ENCODE peak calls at places on chromosomes 5 and 9, in ten cellular contexts. One of them, this sample, is unnamed.

GRCh38 chr9:111559000-111559610 is 34.1 kb downstream of the ZNF483 start:
- DNase-seq in PC-9: peak; percentile 35
- DNase-seq in left ventricle myocardium inferior: no peak
- DNase-seq in SK-N-SH: no peak
- DNase-seq in CD8-positive, alpha-beta T cell: no peak
- DNase-seq in RWPE2: no peak
- DNase-seq in lower leg skin: no peak
- DNase-seq in foreskin fibroblast: peak; percentile 68
- DNase-seq in colonic mucosa: no peak
- DNase-seq in cardiac fibroblast: peak; percentile 69
- DNase-seq in this sample: no peak

GRCh38 chr9:130713286-130713975 is 19.9 kb downstream of the EXOSC2 start:
- DNase-seq in PC-9: no peak
- DNase-seq in left ventricle myocardium inferior: no peak
- DNase-seq in SK-N-SH: no peak
- DNase-seq in CD8-positive, alpha-beta T cell: no peak
- DNase-seq in RWPE2: no peak
- DNase-seq in lower leg skin: no peak
- DNase-seq in foreskin fibroblast: peak; percentile 28
- DNase-seq in colonic mucosa: peak; percentile 54
- DNase-seq in cardiac fibroblast: peak; percentile 39
- DNase-seq in this sample: peak; percentile 48

GRCh38 chr5:148586796-148587195 is 67.5 kb downstream of the HTR4 start:
- DNase-seq in PC-9: no peak
- DNase-seq in left ventricle myocardium inferior: no peak
- DNase-seq in SK-N-SH: no peak
- DNase-seq in CD8-positive, alpha-beta T cell: no peak
- DNase-seq in RWPE2: no peak
- DNase-seq in lower leg skin: no peak
- DNase-seq in foreskin fibroblast: no peak
- DNase-seq in colonic mucosa: no peak
- DNase-seq in cardiac fibroblast: no peak
- DNase-seq in this sample: no peak

GRCh38 chr9:101628173-101628572 is 33.4 kb upstream of the PPP3R2 start:
- DNase-seq in PC-9: no peak
- DNase-seq in left ventricle myocardium inferior: no peak
- DNase-seq in SK-N-SH: no peak
- DNase-seq in CD8-positive, alpha-beta T cell: no peak
- DNase-seq in RWPE2: no peak
- DNase-seq in lower leg skin: no peak
- DNase-seq in foreskin fibroblast: no peak
- DNase-seq in colonic mucosa: no peak
- DNase-seq in cardiac fibroblast: peak; percentile 30
- DNase-seq in this sample: peak; percentile 2

GRCh38 chr9:137452761-137453642 is 6.1 kb downstream of the NSMF start:
- DNase-seq in PC-9: no peak
- DNase-seq in left ventricle myocardium inferior: peak; percentile 23
- DNase-seq in SK-N-SH: no peak
- DNase-seq in CD8-positive, alpha-beta T cell: no peak
- DNase-seq in RWPE2: peak; percentile 71
- DNase-seq in lower leg skin: peak; percentile 89
- DNase-seq in foreskin fibroblast: no peak
- DNase-seq in colonic mucosa: peak; percentile 37
- DNase-seq in cardiac fibroblast: no peak
- DNase-seq in this sample: no peak

GRCh38 chr5:98296426-98296825 is 477.0 kb upstream of the RGMB start:
- DNase-seq in PC-9: no peak
- DNase-seq in left ventricle myocardium inferior: no peak
- DNase-seq in SK-N-SH: no peak
- DNase-seq in CD8-positive, alpha-beta T cell: no peak
- DNase-seq in RWPE2: no peak
- DNase-seq in lower leg skin: no peak
- DNase-seq in foreskin fibroblast: peak; percentile 44
- DNase-seq in colonic mucosa: no peak
- DNase-seq in cardiac fibroblast: peak; percentile 59
- DNase-seq in this sample: peak; percentile 63

GRCh38 chr9:2047916-2048315 is 32.8 kb downstream of the SMARCA2 start:
- DNase-seq in PC-9: no peak
- DNase-seq in left ventricle myocardium inferior: no peak
- DNase-seq in SK-N-SH: no peak
- DNase-seq in CD8-positive, alpha-beta T cell: no peak
- DNase-seq in RWPE2: no peak
- DNase-seq in lower leg skin: no peak
- DNase-seq in foreskin fibroblast: no peak
- DNase-seq in colonic mucosa: no peak
- DNase-seq in cardiac fibroblast: no peak
- DNase-seq in this sample: no peak

GRCh38 chr9:130867556-130867955 is 29.1 kb downstream of the QRFP start:
- DNase-seq in PC-9: no peak
- DNase-seq in left ventricle myocardium inferior: no peak
- DNase-seq in SK-N-SH: no peak
- DNase-seq in CD8-positive, alpha-beta T cell: no peak
- DNase-seq in RWPE2: no peak
- DNase-seq in lower leg skin: no peak
- DNase-seq in foreskin fibroblast: no peak
- DNase-seq in colonic mucosa: no peak
- DNase-seq in cardiac fibroblast: no peak
- DNase-seq in this sample: no peak

GRCh38 chr9:93667627-93668026 is 91.2 kb downstream of the PHF2 start:
- DNase-seq in PC-9: no peak
- DNase-seq in left ventricle myocardium inferior: peak; percentile 5
- DNase-seq in SK-N-SH: no peak
- DNase-seq in CD8-positive, alpha-beta T cell: no peak
- DNase-seq in RWPE2: no peak
- DNase-seq in lower leg skin: peak; percentile 53
- DNase-seq in foreskin fibroblast: no peak
- DNase-seq in colonic mucosa: no peak
- DNase-seq in cardiac fibroblast: no peak
- DNase-seq in this sample: no peak

GRCh38 chr5:15009420-15009819 is 137.8 kb upstream of the ANKH start:
- DNase-seq in PC-9: peak; percentile 74
- DNase-seq in left ventricle myocardium inferior: no peak
- DNase-seq in SK-N-SH: peak; percentile 25
- DNase-seq in CD8-positive, alpha-beta T cell: no peak
- DNase-seq in RWPE2: no peak
- DNase-seq in lower leg skin: no peak
- DNase-seq in foreskin fibroblast: peak; percentile 60
- DNase-seq in colonic mucosa: peak; percentile 75
- DNase-seq in cardiac fibroblast: peak; percentile 82
- DNase-seq in this sample: peak; percentile 76

GRCh38 chr5:19555876-19556275 is 432.1 kb downstream of the CDH18 start:
- DNase-seq in PC-9: no peak
- DNase-seq in left ventricle myocardium inferior: no peak
- DNase-seq in SK-N-SH: no peak
- DNase-seq in CD8-positive, alpha-beta T cell: no peak
- DNase-seq in RWPE2: no peak
- DNase-seq in lower leg skin: no peak
- DNase-seq in foreskin fibroblast: no peak
- DNase-seq in colonic mucosa: no peak
- DNase-seq in cardiac fibroblast: peak; percentile 8
- DNase-seq in this sample: no peak

GRCh38 chr5:19555436-19555835 is 432.6 kb downstream of the CDH18 start:
- DNase-seq in PC-9: no peak
- DNase-seq in left ventricle myocardium inferior: no peak
- DNase-seq in SK-N-SH: no peak
- DNase-seq in CD8-positive, alpha-beta T cell: no peak
- DNase-seq in RWPE2: no peak
- DNase-seq in lower leg skin: no peak
- DNase-seq in foreskin fibroblast: no peak
- DNase-seq in colonic mucosa: no peak
- DNase-seq in cardiac fibroblast: no peak
- DNase-seq in this sample: no peak

DNA sequence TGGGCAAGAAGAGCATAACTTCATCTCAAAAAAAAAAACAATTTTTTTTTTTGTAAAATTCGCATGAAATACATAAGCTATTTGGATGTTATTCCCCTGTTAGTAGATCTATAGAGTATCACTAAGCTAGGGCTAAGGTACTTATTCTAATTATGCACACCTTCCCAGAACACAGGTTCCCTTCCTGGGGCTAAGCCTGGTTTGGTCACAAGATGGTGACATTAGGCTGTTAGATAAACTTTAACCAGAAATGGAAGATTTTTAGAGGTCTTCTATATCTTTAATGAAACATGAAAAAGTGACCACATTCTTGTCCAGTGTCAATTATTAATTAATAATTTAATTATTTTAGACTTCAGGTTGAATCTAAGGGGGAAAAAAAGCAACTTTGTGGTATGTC is 433.5 kb downstream of the CDH18 start:
- DNase-seq in PC-9: no peak
- DNase-seq in left ventricle myocardium inferior: no peak
- DNase-seq in SK-N-SH: no peak
- DNase-seq in CD8-positive, alpha-beta T cell: no peak
- DNase-seq in RWPE2: no peak
- DNase-seq in lower leg skin: no peak
- DNase-seq in foreskin fibroblast: no peak
- DNase-seq in colonic mucosa: no peak
- DNase-seq in cardiac fibroblast: no peak
- DNase-seq in this sample: no peak
- TF ChIP-seq CTCF in PC-9: no peak
- TF ChIP-seq CTCF in left ventricle myocardium inferior: no peak
- TF ChIP-seq CTCF in SK-N-SH: no peak
- TF ChIP-seq CTCF in CD8-positive, alpha-beta T cell: no peak
- TF ChIP-seq CTCF in RWPE2: no peak
- TF ChIP-seq CTCF in lower leg skin: no peak
- TF ChIP-seq CTCF in foreskin fibroblast: no peak
- TF ChIP-seq CTCF in colonic mucosa: no peak
- TF ChIP-seq CTCF in cardiac fibroblast: no peak
- TF ChIP-seq CTCF in this sample: no peak

GRCh38 chr9:23766613-23767012 is 59.4 kb downstream of the ELAVL2 start:
- DNase-seq in PC-9: no peak
- DNase-seq in left ventricle myocardium inferior: no peak
- DNase-seq in SK-N-SH: no peak
- DNase-seq in CD8-positive, alpha-beta T cell: no peak
- DNase-seq in RWPE2: no peak
- DNase-seq in lower leg skin: no peak
- DNase-seq in foreskin fibroblast: no peak
- DNase-seq in colonic mucosa: no peak
- DNase-seq in cardiac fibroblast: no peak
- DNase-seq in this sample: no peak

GRCh38 chr9:23772384-23772783 is 53.7 kb downstream of the ELAVL2 start:
- DNase-seq in PC-9: no peak
- DNase-seq in left ventricle myocardium inferior: no peak
- DNase-seq in SK-N-SH: no peak
- DNase-seq in CD8-positive, alpha-beta T cell: no peak
- DNase-seq in RWPE2: no peak
- DNase-seq in lower leg skin: no peak
- DNase-seq in foreskin fibroblast: no peak
- DNase-seq in colonic mucosa: no peak
- DNase-seq in cardiac fibroblast: no peak
- DNase-seq in this sample: no peak

GRCh38 chr9:23771746-23772145 is 54.3 kb downstream of the ELAVL2 start:
- DNase-seq in PC-9: no peak
- DNase-seq in left ventricle myocardium inferior: no peak
- DNase-seq in SK-N-SH: no peak
- DNase-seq in CD8-positive, alpha-beta T cell: no peak
- DNase-seq in RWPE2: no peak
- DNase-seq in lower leg skin: no peak
- DNase-seq in foreskin fibroblast: no peak
- DNase-seq in colonic mucosa: no peak
- DNase-seq in cardiac fibroblast: no peak
- DNase-seq in this sample: no peak

GRCh38 chr9:23769307-23769935 is 56.6 kb downstream of the ELAVL2 start:
- DNase-seq in PC-9: peak; percentile 68
- DNase-seq in left ventricle myocardium inferior: no peak
- DNase-seq in SK-N-SH: no peak
- DNase-seq in CD8-positive, alpha-beta T cell: no peak
- DNase-seq in RWPE2: peak; percentile 87
- DNase-seq in lower leg skin: no peak
- DNase-seq in foreskin fibroblast: no peak
- DNase-seq in colonic mucosa: no peak
- DNase-seq in cardiac fibroblast: peak; percentile 1
- DNase-seq in this sample: no peak

GRCh38 chr9:23768861-23769260 is 57.2 kb downstream of the ELAVL2 start:
- DNase-seq in PC-9: no peak
- DNase-seq in left ventricle myocardium inferior: no peak
- DNase-seq in SK-N-SH: no peak
- DNase-seq in CD8-positive, alpha-beta T cell: no peak
- DNase-seq in RWPE2: no peak
- DNase-seq in lower leg skin: no peak
- DNase-seq in foreskin fibroblast: no peak
- DNase-seq in colonic mucosa: no peak
- DNase-seq in cardiac fibroblast: no peak
- DNase-seq in this sample: no peak
- H3K4me3 ChIP-seq in PC-9: no peak overlapping the region
- H3K4me3 ChIP-seq in left ventricle myocardium inferior: no peak overlapping the region
- H3K4me3 ChIP-seq in SK-N-SH: no peak overlapping the region
- H3K4me3 ChIP-seq in CD8-positive, alpha-beta T cell: no peak overlapping the region
- H3K4me3 ChIP-seq in RWPE2: no peak overlapping the region
- H3K4me3 ChIP-seq in lower leg skin: no peak overlapping the region
- H3K4me3 ChIP-seq in foreskin fibroblast: no peak overlapping the region
- H3K4me3 ChIP-seq in colonic mucosa: no peak overlapping the region
- H3K4me3 ChIP-seq in cardiac fibroblast: no peak overlapping the region
- H3K4me3 ChIP-seq in this sample: no peak overlapping the region

DNA sequence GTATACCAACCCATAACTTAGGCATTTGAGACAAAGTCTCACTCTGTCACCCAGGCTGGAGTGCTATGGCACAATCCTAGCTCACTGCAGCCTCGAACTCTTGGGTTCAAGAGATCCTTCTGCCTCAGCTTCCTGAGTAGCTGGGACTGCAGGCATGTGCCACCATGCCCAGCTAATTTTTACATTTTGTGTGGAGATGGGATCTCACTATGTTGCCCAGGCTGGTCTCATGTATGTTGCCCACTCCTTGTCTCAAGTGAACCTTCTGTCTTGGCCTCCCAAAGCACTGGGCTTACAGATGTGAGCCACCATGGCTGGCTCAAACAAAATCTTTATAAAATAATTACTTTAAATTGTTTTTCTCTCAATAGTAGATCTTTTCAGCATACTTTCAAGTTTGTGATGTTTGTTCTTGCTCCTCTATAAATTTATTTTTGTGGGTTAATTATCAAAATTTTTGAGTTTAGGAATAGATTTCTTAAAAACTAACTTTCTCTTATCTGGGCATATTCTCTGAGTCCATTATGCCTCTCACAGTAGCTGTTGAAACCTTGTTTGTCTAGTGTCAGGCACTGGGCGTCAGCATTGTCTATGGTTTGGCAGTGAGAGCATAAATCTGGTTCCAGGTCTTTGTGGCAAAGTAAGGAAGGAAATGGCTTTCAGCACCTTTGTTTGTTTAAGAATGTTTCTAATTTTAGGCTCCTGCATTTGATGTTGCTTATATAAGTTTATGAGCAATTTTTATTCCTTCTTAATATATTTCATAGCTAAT is 38.7 kb downstream of the NLN start:
- DNase-seq in PC-9: peak; percentile 41
- DNase-seq in left ventricle myocardium inferior: no peak
- DNase-seq in SK-N-SH: no peak
- DNase-seq in CD8-positive, alpha-beta T cell: peak; percentile 39
- DNase-seq in RWPE2: no peak
- DNase-seq in lower leg skin: no peak
- DNase-seq in foreskin fibroblast: peak; percentile 37
- DNase-seq in colonic mucosa: peak; percentile 26
- DNase-seq in cardiac fibroblast: peak; percentile 82
- DNase-seq in this sample: peak; percentile 17
- TF ChIP-seq CTCF in PC-9: no peak
- TF ChIP-seq CTCF in left ventricle myocardium inferior: peak; percentile 52
- TF ChIP-seq CTCF in SK-N-SH: peak; percentile 23
- TF ChIP-seq CTCF in CD8-positive, alpha-beta T cell: peak; percentile 74
- TF ChIP-seq CTCF in RWPE2: peak; percentile 48
- TF ChIP-seq CTCF in lower leg skin: no peak
- TF ChIP-seq CTCF in foreskin fibroblast: peak; percentile 24
- TF ChIP-seq CTCF in colonic mucosa: no peak
- TF ChIP-seq CTCF in cardiac fibroblast: peak; percentile 28
- TF ChIP-seq CTCF in this sample: no peak

GRCh38 chr5:145872914-145873313 is at the start of gene GRXCR2:
- DNase-seq in PC-9: no peak
- DNase-seq in left ventricle myocardium inferior: no peak
- DNase-seq in SK-N-SH: no peak
- DNase-seq in CD8-positive, alpha-beta T cell: no peak
- DNase-seq in RWPE2: no peak
- DNase-seq in lower leg skin: no peak
- DNase-seq in foreskin fibroblast: no peak
- DNase-seq in colonic mucosa: no peak
- DNase-seq in cardiac fibroblast: no peak
- DNase-seq in this sample: no peak
- H3K4me3 ChIP-seq in PC-9: no peak within 1 kb of the TSS
- H3K4me3 ChIP-seq in left ventricle myocardium inferior: no peak within 1 kb of the TSS
- H3K4me3 ChIP-seq in SK-N-SH: no peak within 1 kb of the TSS
- H3K4me3 ChIP-seq in CD8-positive, alpha-beta T cell: no peak within 1 kb of the TSS
- H3K4me3 ChIP-seq in RWPE2: no peak within 1 kb of the TSS
- H3K4me3 ChIP-seq in lower leg skin: no peak within 1 kb of the TSS
- H3K4me3 ChIP-seq in foreskin fibroblast: no peak within 1 kb of the TSS
- H3K4me3 ChIP-seq in colonic mucosa: no peak within 1 kb of the TSS
- H3K4me3 ChIP-seq in cardiac fibroblast: no peak within 1 kb of the TSS
- H3K4me3 ChIP-seq in this sample: no peak within 1 kb of the TSS

This sample was measured in fibroblast of villous mesenchyme.